ENCODE peak calls at places on chromosomes 1 and 21, in seven cellular contexts. Q is HTR-8/SVneo, E is A673, Y is fibroblast of lung, W is RWPE1, K is A172, R is aorta. B is an unnamed sample.
A peak's percentile ranks its signal among the peaks of the same experiment; 100 is the strongest.

GRCh38 chr1:206839006-206839560 is 26.3 kb upstream of the IL20 start:
- DNase-seq in Q (no peak), E (no peak), Y (no peak), W (no peak), K (no peak), R (no peak), B (no peak)

GRCh38 chr1:185789846-185790735 is 55.9 kb downstream of the HMCN1 start:
- DNase-seq in Q (no peak), E (peak; percentile 48), Y (peak; percentile 24), W (no peak), K (no peak), R (no peak), B (no peak)

GRCh38 chr1:183801649-183802048 is 3.3 kb upstream of the RGL1 start:
- DNase-seq in Q (no peak), E (no peak), Y (no peak), W (no peak), K (no peak), R (no peak), B (no peak)

GRCh38 chr1:204479387-204480136 is 15.0 kb downstream of the PIK3C2B start:
- DNase-seq in Q (no peak), E (no peak), Y (no peak), W (peak; percentile 92), K (no peak), R (no peak), B (no peak)

GRCh38 chr1:216210081-216210480 is 213.2 kb downstream of the USH2A start:
- DNase-seq in Q (no peak), E (no peak), Y (peak; percentile 43), W (no peak), K (no peak), R (peak; percentile 27), B (no peak)

GRCh38 chr1:197924516-197925123 is 7.4 kb downstream of the LHX9 start:
- DNase-seq in Q (peak; percentile 58), E (peak; percentile 63), Y (peak; percentile 65), W (peak; percentile 82), K (peak; percentile 67), R (no peak), B (no peak)

GRCh38 chr21:31284797-31285397 is 59.2 kb downstream of the TIAM1 start:
- DNase-seq in Q (peak; percentile 44), E (no peak), Y (peak; percentile 38), W (peak; percentile 17), K (peak; percentile 92), R (peak; percentile 54), B (no peak)

GRCh38 chr1:178541829-178542553 is 29.1 kb downstream of the TEX35 start:
- DNase-seq in Q (peak; percentile 45), E (peak; percentile 31), Y (peak; percentile 6), W (no peak), K (no peak), R (peak; percentile 69), B (no peak)

GRCh38 chr1:89609781-89610456 is 23.0 kb upstream of the LRRC8C start:
- DNase-seq in Q (no peak), E (no peak), Y (no peak), W (no peak), K (no peak), R (no peak), B (no peak)

GRCh38 chr1:208606976-208607375 is 362.8 kb upstream of the PLXNA2 start:
- DNase-seq in Q (no peak), E (no peak), Y (no peak), W (no peak), K (no peak), R (no peak), B (no peak)

GRCh38 chr1:54604572-54605370 is 18.6 kb downstream of the FAM151A start:
- DNase-seq in Q (no peak), E (no peak), Y (no peak), W (no peak), K (peak; percentile 60), R (no peak), B (no peak)

GRCh38 chr21:32348604-32349332 is 44.0 kb downstream of the URB1 start:
- DNase-seq in Q (no peak), E (no peak), Y (no peak), W (no peak), K (no peak), R (no peak), B (no peak)

GRCh38 chr1:31244326-31244725 is 4.6 kb upstream of the NKAIN1 start:
- DNase-seq in Q (no peak), E (no peak), Y (no peak), W (no peak), K (no peak), R (no peak), B (no peak)

GRCh38 chr1:35532497-35533226 is 24.5 kb downstream of the KIAA0319L start:
- DNase-seq in Q (no peak), E (no peak), Y (no peak), W (no peak), K (no peak), R (no peak), B (no peak)

GRCh38 chr1:115325876-115326275 is 12.2 kb downstream of the NGF start:
- DNase-seq in Q (no peak), E (peak; percentile 75), Y (no peak), W (no peak), K (peak; percentile 50), R (no peak), B (no peak)

GRCh38 chr1:27342391-27342777 is 562 bp downstream of the SYTL1 start:
- DNase-seq in Q (no peak), E (no peak), Y (no peak), W (no peak), K (no peak), R (no peak), B (no peak)

GRCh38 chr1:202319381-202320080 is 22.2 kb downstream of the UBE2T start:
- DNase-seq in Q (no peak), E (no peak), Y (no peak), W (no peak), K (peak; percentile 56), R (no peak), B (no peak)

GRCh38 chr1:182615468-182616129 is 11.4 kb upstream of the RGS16 start:
- DNase-seq in Q (no peak), E (peak; percentile 92), Y (peak; percentile 50), W (no peak), K (peak; percentile 59), R (peak; percentile 84), B (no peak)

GRCh38 chr1:217011097-217011496 is 287.9 kb upstream of the ESRRG start:
- DNase-seq in Q (no peak), E (no peak), Y (no peak), W (no peak), K (no peak), R (no peak), B (no peak)

GRCh38 chr1:39671793-39672550 is at the start of gene NT5C1A:
- DNase-seq in Q (peak; percentile 42), E (no peak), Y (no peak), W (no peak), K (no peak), R (peak; percentile 56), B (no peak)

GRCh38 chr1:245441699-245442098 is 286.9 kb downstream of the KIF26B start:
- DNase-seq in Q (no peak), E (no peak), Y (peak; percentile 17), W (no peak), K (peak; percentile 19), R (no peak), B (no peak)

GRCh38 chr1:94783342-94784264 is 36.6 kb upstream of the SLC44A3 start:
- DNase-seq in Q (peak; percentile 27), E (no peak), Y (peak; percentile 96), W (no peak), K (peak; percentile 86), R (peak; percentile 94), B (peak; percentile 53)

GRCh38 chr21:44497641-44498243 is 42.3 kb downstream of the KRTAP10-1 start:
- DNase-seq in Q (no peak), E (no peak), Y (peak; percentile 5), W (no peak), K (no peak), R (peak; percentile 34), B (no peak)

GRCh38 chr1:201456499-201457309 is 12.3 kb downstream of the PHLDA3 start:
- DNase-seq in Q (no peak), E (peak; percentile 89), Y (peak; percentile 97), W (peak; percentile 54), K (peak; percentile 94), R (peak; percentile 79), B (peak; percentile 91)

GRCh38 chr1:22371408-22371807 is 80.2 kb upstream of the ZBTB40 start:
- DNase-seq in Q (no peak), E (no peak), Y (no peak), W (no peak), K (no peak), R (no peak), B (no peak)

GRCh38 chr1:44964396-44964795 is 22.0 kb downstream of the EIF2B3 start:
- DNase-seq in Q (no peak), E (no peak), Y (no peak), W (no peak), K (no peak), R (no peak), B (no peak)

GRCh38 chr1:227793948-227794812 is 21.3 kb upstream of the PRSS38 start:
- DNase-seq in Q (peak; percentile 68), E (peak; percentile 81), Y (peak; percentile 84), W (peak; percentile 47), K (peak; percentile 69), R (peak; percentile 89), B (no peak)

GRCh38 chr1:31366796-31367195 is 6.1 kb downstream of the FABP3 start:
- DNase-seq in Q (no peak), E (no peak), Y (no peak), W (no peak), K (no peak), R (no peak), B (no peak)

GRCh38 chr1:63621698-63622097 is 28.5 kb downstream of the PGM1 start:
- DNase-seq in Q (no peak), E (no peak), Y (peak; percentile 34), W (no peak), K (no peak), R (peak; percentile 73), B (no peak)

GRCh38 chr1:201850053-201850397 is 21.1 kb downstream of the IPO9 start:
- DNase-seq in Q (no peak), E (peak; percentile 26), Y (peak; percentile 76), W (peak; percentile 51), K (peak; percentile 82), R (peak; percentile 68), B (peak; percentile 68)

GRCh38 chr1:41378999-41379740 is 17.9 kb downstream of the FOXO6 start:
- DNase-seq in Q (no peak), E (no peak), Y (no peak), W (no peak), K (no peak), R (no peak), B (no peak)

GRCh38 chr1:12052997-12053686 is 10.0 kb upstream of the TNFRSF8 start:
- DNase-seq in Q (no peak), E (no peak), Y (no peak), W (no peak), K (no peak), R (peak; percentile 66), B (no peak)

GRCh38 chr1:221839794-221840395 is 98.0 kb upstream of the DUSP10 start:
- DNase-seq in Q (peak; percentile 69), E (no peak), Y (peak; percentile 51), W (peak; percentile 98), K (peak; percentile 99), R (peak; percentile 62), B (peak; percentile 83)

GRCh38 chr1:117600966-117601365 is 4.9 kb upstream of the TENT5C start:
- DNase-seq in Q (no peak), E (no peak), Y (no peak), W (no peak), K (no peak), R (peak; percentile 59), B (no peak)

B was measured in kidney epithelial cell.